ENCODE peak calls at places on chromosomes 4 and X, in nine cellular contexts. E, T, U, F, Z, J, V, P and O are unnamed samples.

GRCh38 chrX:111100191-111100590 is 4.2 kb downstream of the PAK3 start:
- DNase-seq in E (no peak), T (no peak), U (peak; percentile 21), F (peak; percentile 46), Z (peak; percentile 26), J (peak; percentile 58), V (peak; percentile 43), P (no peak), O (no peak)

GRCh38 chrX:23661671-23662070 is 5.6 kb upstream of the PRDX4 start:
- DNase-seq in E (no peak), T (no peak), U (no peak), F (no peak), Z (no peak), J (peak; percentile 4), V (no peak), P (no peak), O (no peak)

GRCh38 chr4:151429957-151430548 is 21.1 kb downstream of the FHIP1A start:
- DNase-seq in E (no peak), T (no peak), U (no peak), F (no peak), Z (no peak), J (peak; percentile 7), V (no peak), P (no peak), O (no peak)

GRCh38 chrX:16882702-16883486 is 12.7 kb upstream of the RBBP7 start:
- DNase-seq in E (peak; percentile 77), T (peak; percentile 75), U (peak; percentile 48), F (peak; percentile 73), Z (peak; percentile 87), J (peak; percentile 74), V (peak; percentile 74), P (peak; percentile 17), O (peak; percentile 29)

GRCh38 chrX:136446208-136446607 is 41.5 kb upstream of the BRS3 start:
- DNase-seq in E (no peak), T (no peak), U (no peak), F (no peak), Z (no peak), J (no peak), V (no peak), P (no peak), O (no peak)

GRCh38 chr4:48752726-48753125 is 27.4 kb downstream of the FRYL start:
- DNase-seq in E (no peak), T (no peak), U (no peak), F (peak; percentile 28), Z (no peak), J (no peak), V (no peak), P (no peak), O (no peak)

GRCh38 chr4:119735136-119735770 is 106.6 kb upstream of the PDE5A start:
- DNase-seq in E (no peak), T (no peak), U (no peak), F (peak; percentile 69), Z (no peak), J (peak; percentile 94), V (peak; percentile 18), P (peak; percentile 93), O (no peak)

GRCh38 chr4:21347142-21347541 is 601.4 kb downstream of the KCNIP4 start:
- DNase-seq in E (no peak), T (no peak), U (no peak), F (no peak), Z (no peak), J (no peak), V (no peak), P (no peak), O (no peak)

GRCh38 chrX:23373129-23373804 is 38.6 kb downstream of the PTCHD1 start:
- DNase-seq in E (no peak), T (no peak), U (no peak), F (peak; percentile 69), Z (no peak), J (peak; percentile 62), V (peak; percentile 3), P (peak; percentile 21), O (no peak)

GRCh38 chr4:153154010-153154975 is 50.0 kb upstream of the TRIM2 start:
- DNase-seq in E (no peak), T (no peak), U (no peak), F (peak; percentile 73), Z (no peak), J (peak; percentile 66), V (peak; percentile 43), P (no peak), O (no peak)

GRCh38 chrX:120302434-120302833 is 8.8 kb downstream of the TMEM255A start:
- DNase-seq in E (no peak), T (no peak), U (no peak), F (no peak), Z (no peak), J (no peak), V (no peak), P (no peak), O (peak; percentile 23)

GRCh38 chr4:17169699-17170098 is 271.3 kb upstream of the LDB2 start:
- DNase-seq in E (no peak), T (no peak), U (no peak), F (no peak), Z (no peak), J (no peak), V (no peak), P (no peak), O (no peak)

GRCh38 chr4:83083925-83084475 is 30.5 kb downstream of the PLAC8 start:
- DNase-seq in E (no peak), T (no peak), U (no peak), F (peak; percentile 22), Z (no peak), J (no peak), V (no peak), P (no peak), O (peak; percentile 39)

GRCh38 chr4:87081826-87082225 is 138.6 kb downstream of the KLHL8 start:
- DNase-seq in E (no peak), T (no peak), U (no peak), F (no peak), Z (no peak), J (peak; percentile 66), V (no peak), P (no peak), O (no peak)

GRCh38 chrX:118764122-118764521 is 36.7 kb downstream of the IL13RA1 start:
- DNase-seq in E (no peak), T (no peak), U (no peak), F (no peak), Z (no peak), J (no peak), V (no peak), P (no peak), O (no peak)

GRCh38 chrX:38561951-38562719 is 793 bp downstream of the TSPAN7 start:
- DNase-seq in E (peak; percentile 62), T (peak; percentile 41), U (peak; percentile 14), F (no peak), Z (peak; percentile 29), J (no peak), V (no peak), P (no peak), O (peak; percentile 0)
- H3K4me3 ChIP-seq in E (peak overlapping the region; percentile 73), T (peak overlapping the region; percentile 55), U (peak overlapping the region; percentile 39), F (peak overlapping the region; percentile 62), Z (peak overlapping the region; percentile 71), J (no peak overlapping the region), V (peak overlapping the region; percentile 54), P (peak overlapping the region; percentile 35), O (peak overlapping the region; percentile 54)

DNA sequence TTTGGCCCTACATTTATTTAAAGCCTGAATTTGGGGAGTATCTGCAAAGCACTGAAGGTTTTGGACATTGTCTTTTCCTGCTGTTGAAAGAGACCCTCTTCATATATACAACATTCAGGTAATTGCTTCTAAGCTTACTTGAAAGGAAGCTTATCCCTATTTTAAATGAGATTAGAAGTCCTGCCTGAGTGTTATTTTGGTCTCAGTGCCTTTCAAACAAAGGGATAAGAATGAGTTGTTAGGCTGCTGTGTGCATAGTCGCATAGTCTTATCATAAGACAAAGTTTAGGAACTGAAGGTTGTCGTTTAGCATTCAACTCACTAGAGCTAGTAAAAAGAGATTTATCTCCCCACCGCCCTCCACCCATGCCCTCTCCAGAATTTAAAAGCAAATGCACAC is 5.7 kb downstream of the HERC3 start:
- DNase-seq in E (no peak), T (no peak), U (no peak), F (no peak), Z (no peak), J (no peak), V (no peak), P (no peak), O (no peak)
- H3K4me3 ChIP-seq in E (no peak overlapping the region), T (no peak overlapping the region), U (no peak overlapping the region), F (no peak overlapping the region), Z (no peak overlapping the region), J (no peak overlapping the region), V (no peak overlapping the region), P (no peak overlapping the region), O (no peak overlapping the region)

DNA sequence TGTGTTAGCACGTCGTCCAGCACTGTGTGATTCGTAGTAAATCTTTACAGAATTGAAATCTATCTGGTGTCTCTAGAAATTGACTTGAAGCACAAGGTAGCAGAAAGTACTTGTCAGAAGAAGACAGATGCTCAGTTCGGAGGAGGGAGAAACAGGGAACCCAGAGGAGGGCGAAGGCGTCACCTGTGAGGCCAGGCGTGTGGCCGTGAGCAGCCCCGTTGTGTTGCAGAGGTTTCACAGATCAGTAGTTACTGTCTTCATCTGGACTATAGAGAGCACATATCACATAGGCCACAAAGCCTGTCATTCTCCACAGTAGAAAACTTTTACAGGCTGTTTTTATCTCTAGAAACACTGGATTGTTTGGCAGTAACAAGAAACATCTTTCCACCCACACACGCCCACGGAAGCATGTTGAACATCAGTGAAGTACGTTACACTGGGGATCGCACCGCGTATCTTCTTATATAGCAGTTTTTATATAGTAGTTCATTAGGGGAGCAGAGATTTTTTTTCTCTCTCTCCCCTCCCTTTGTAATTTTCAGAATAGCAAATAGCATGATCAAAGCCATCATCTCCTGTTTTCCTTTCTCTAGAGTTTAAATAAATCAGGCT is 48.1 kb upstream of the TLR3 start:
- DNase-seq in E (no peak), T (no peak), U (no peak), F (peak; percentile 49), Z (no peak), J (no peak), V (no peak), P (no peak), O (no peak)
- H3K4me3 ChIP-seq in E (no peak overlapping the region), T (no peak overlapping the region), U (no peak overlapping the region), F (no peak overlapping the region), Z (no peak overlapping the region), J (no peak overlapping the region), V (no peak overlapping the region), P (no peak overlapping the region), O (no peak overlapping the region)

GRCh38 chr4:38113551-38113950 is 153.4 kb downstream of the PTTG2 start:
- DNase-seq in E (no peak), T (no peak), U (no peak), F (no peak), Z (no peak), J (no peak), V (no peak), P (no peak), O (no peak)

GRCh38 chr4:38114435-38114834 is 154.2 kb downstream of the PTTG2 start:
- DNase-seq in E (no peak), T (no peak), U (peak; percentile 35), F (peak; percentile 39), Z (no peak), J (peak; percentile 57), V (no peak), P (no peak), O (no peak)

GRCh38 chr4:38111024-38111423 is 150.8 kb downstream of the PTTG2 start:
- DNase-seq in E (no peak), T (no peak), U (no peak), F (no peak), Z (no peak), J (no peak), V (no peak), P (no peak), O (no peak)

GRCh38 chr4:38111717-38112116 is 151.5 kb downstream of the PTTG2 start:
- DNase-seq in E (no peak), T (no peak), U (no peak), F (no peak), Z (no peak), J (no peak), V (no peak), P (no peak), O (no peak)

GRCh38 chr4:38113136-38113535 is 152.9 kb downstream of the PTTG2 start:
- DNase-seq in E (no peak), T (no peak), U (no peak), F (no peak), Z (no peak), J (no peak), V (no peak), P (no peak), O (no peak)
- H3K4me3 ChIP-seq in E (no peak overlapping the region), T (no peak overlapping the region), U (no peak overlapping the region), F (no peak overlapping the region), Z (no peak overlapping the region), J (no peak overlapping the region), V (no peak overlapping the region), P (no peak overlapping the region), O (no peak overlapping the region)